ENCODE peak calls at places on chromosomes 2 and 18, in six cellular contexts. W, P, Z, X, Q and V are unnamed samples.

GRCh38 chr2:64686283-64686956 is 32.7 kb upstream of the SERTAD2 start:
- DNase-seq in P (peak), W (no peak), Z (no peak), Q (no peak), X (no peak), V (no peak)

GRCh38 chr2:67311536-67311935 is 85.6 kb upstream of the ETAA1 start:
- DNase-seq in Q (no peak), Z (no peak), X (no peak), W (no peak), P (no peak), V (no peak)

GRCh38 chr2:3174626-3175567 is 202.7 kb downstream of the EIPR1 start:
- DNase-seq in Q (no peak), X (no peak), Z (no peak), W (no peak), P (no peak), V (no peak)

GRCh38 chr2:120239488-120240287 is 13.0 kb upstream of the RALB start:
- DNase-seq in X (no peak), Z (no peak), Q (no peak), W (peak), P (no peak), V (no peak)

GRCh38 chr18:1691860-1692259 is 787.2 kb downstream of the ADCYAP1 start:
- DNase-seq in W (no peak), Z (no peak), Q (no peak), P (no peak), X (no peak), V (no peak)

GRCh38 chr2:233668605-233669260 is 3.0 kb upstream of the UGT1A9 start:
- DNase-seq in W (no peak), Z (no peak), P (no peak), X (no peak), Q (no peak), V (peak)

GRCh38 chr2:241508240-241508509 is 209 bp downstream of the STK25 start:
- DNase-seq in X (no peak), P (no peak), Q (peak), Z (peak), W (no peak), V (peak)

GRCh38 chr2:176009445-176009844 is 7.4 kb upstream of the LNPK start:
- DNase-seq in Z (no peak), X (no peak), Q (no peak), P (no peak), W (no peak), V (no peak)

GRCh38 chr2:109376796-109377495 is 236.8 kb downstream of the SEPTIN10 start:
- DNase-seq in W (no peak), Q (no peak), P (no peak), X (peak), Z (no peak), V (no peak)

GRCh38 chr2:239685556-239685955 is 284.7 kb upstream of the HDAC4 start:
- DNase-seq in Z (no peak), Q (no peak), P (no peak), X (peak), W (no peak), V (no peak)

GRCh38 chr2:196967126-196967525 is 40.6 kb upstream of the PGAP1 start:
- DNase-seq in Z (no peak), P (no peak), W (no peak), Q (no peak), X (no peak), V (no peak)

GRCh38 chr2:10863837-10864236 is 47.9 kb upstream of the KCNF1 start:
- DNase-seq in P (no peak), Z (no peak), Q (no peak), X (no peak), W (no peak), V (no peak)

GRCh38 chr2:134138115-134138514 is 115.8 kb upstream of the MGAT5 start:
- DNase-seq in W (no peak), Z (no peak), P (no peak), Q (no peak), X (no peak), V (no peak)

GRCh38 chr2:177175917-177176668 is 36.5 kb upstream of the HNRNPA3 start:
- DNase-seq in X (no peak), Z (no peak), W (no peak), P (no peak), Q (no peak), V (no peak)

GRCh38 chr18:54604211-54604610 is 13.2 kb downstream of the DYNAP start:
- DNase-seq in Q (no peak), X (no peak), W (no peak), Z (no peak), P (no peak), V (no peak)

GRCh38 chr2:157233506-157233905 is 24.0 kb upstream of the GALNT5 start:
- DNase-seq in P (no peak), Z (no peak), Q (no peak), W (no peak), X (no peak), V (no peak)

GRCh38 chr18:59900222-59901128 is 679 bp downstream of the PMAIP1 start:
- DNase-seq in W (peak), X (no peak), Q (peak), P (no peak), Z (peak), V (peak)

GRCh38 chr2:241818943-241819270 is 9.9 kb downstream of the NEU4 start:
- DNase-seq in X (peak), Q (no peak), Z (no peak), P (no peak), W (no peak), V (no peak)

GRCh38 chr2:203880557-203881125 is 13.1 kb downstream of the CTLA4 start:
- DNase-seq in Q (no peak), Z (no peak), X (no peak), W (no peak), P (no peak), V (no peak)

GRCh38 chr2:28543316-28544068 is 47.6 kb downstream of the PLB1 start:
- DNase-seq in Z (no peak), X (no peak), W (no peak), P (no peak), Q (no peak), V (no peak)

GRCh38 chr2:128444044-128444771 is 125.5 kb upstream of the HS6ST1 start:
- DNase-seq in Z (no peak), X (peak), W (no peak), Q (peak), P (no peak), V (no peak)

GRCh38 chr2:142756430-142756829 is 121.0 kb upstream of the KYNU start:
- DNase-seq in W (no peak), X (no peak), Q (no peak), Z (no peak), P (no peak), V (no peak)

GRCh38 chr2:239291505-239292350 is 109.1 kb downstream of the HDAC4 start:
- DNase-seq in P (peak), W (no peak), Q (no peak), X (no peak), Z (no peak), V (no peak)

GRCh38 chr2:135745545-135745944 is 3.9 kb downstream of the UBXN4 start:
- DNase-seq in Q (no peak), P (no peak), X (no peak), W (no peak), Z (no peak), V (no peak)

GRCh38 chr2:8794923-8795825 is 42.2 kb downstream of the KIDINS220 start:
- DNase-seq in W (no peak), Z (no peak), P (no peak), Q (no peak), X (no peak), V (no peak)

GRCh38 chr2:101860157-101860556 is 131.6 kb upstream of the IL1R2 start:
- DNase-seq in P (no peak), Q (no peak), Z (no peak), W (no peak), X (no peak), V (no peak)

GRCh38 chr2:214410918-214411554 is at the start of gene VWC2L:
- DNase-seq in W (peak), P (peak), Z (peak), X (peak), Q (peak), V (peak)

GRCh38 chr2:229205704-229206103 is 65.4 kb downstream of the PID1 start:
- DNase-seq in Z (no peak), Q (no peak), P (no peak), X (no peak), W (no peak), V (no peak)

GRCh38 chr2:180980943-180981898 is 816 bp downstream of the UBE2E3 start:
- DNase-seq in X (no peak), Z (no peak), W (peak), P (no peak), Q (no peak), V (no peak)

GRCh38 chr2:130834923-130835765 is 1.6 kb upstream of the ARHGEF4 start:
- DNase-seq in X (no peak), W (no peak), Z (no peak), P (no peak), Q (no peak), V (no peak)

GRCh38 chr2:46460241-46460921 is 19.0 kb upstream of the TMEM247 start:
- DNase-seq in W (peak), Q (no peak), P (no peak), X (peak), Z (no peak), V (peak)

GRCh38 chr2:129252781-129253460 is 726.5 kb upstream of the RAB6C start:
- DNase-seq in W (no peak), P (no peak), Z (no peak), X (no peak), Q (no peak), V (no peak)

GRCh38 chr18:25465152-25465790 is 113.3 kb upstream of the ZNF521 start:
- DNase-seq in W (no peak), X (no peak), P (no peak), Q (no peak), Z (no peak), V (no peak)